ENCODE peak calls at places on chromosome 20, in five cellular contexts. L, Y, V, F and C are unnamed samples.
A peak's percentile ranks its signal among the peaks of the same experiment; 100 is the strongest.

GRCh38 chr20:15917333-15917732 is 655.9 kb downstream of the KIF16B start:
- DNase-seq in F (no peak), L (no peak), Y (no peak), V (no peak), C (no peak)

GRCh38 chr20:49422176-49422575 is 60.3 kb downstream of the KCNB1 start:
- DNase-seq in V (no peak), F (no peak), L (no peak), Y (no peak), C (no peak)

GRCh38 chr20:55882922-55883321 is 122.4 kb downstream of the CBLN4 start:
- DNase-seq in V (no peak), L (no peak), Y (no peak), F (no peak), C (no peak)

GRCh38 chr20:39259010-39259803 is 297.1 kb downstream of the DHX35 start:
- DNase-seq in F (peak; percentile 14), L (no peak), Y (no peak), V (no peak), C (no peak)

GRCh38 chr20:37519508-37520416 is 1.3 kb upstream of the NNAT start:
- DNase-seq in L (no peak), Y (peak; percentile 22), V (no peak), F (peak; percentile 33), C (no peak)

GRCh38 chr20:48822879-48823385 is 4.9 kb downstream of the PREX1 start:
- DNase-seq in Y (no peak), L (no peak), V (no peak), F (no peak), C (peak; percentile 11)

GRCh38 chr20:38985603-38986170 is 23.5 kb downstream of the DHX35 start:
- DNase-seq in L (no peak), F (no peak), Y (no peak), V (no peak), C (no peak)

GRCh38 chr20:9400371-9401025 is 113.9 kb upstream of the LAMP5 start:
- DNase-seq in V (no peak), Y (no peak), L (no peak), F (no peak), C (no peak)

GRCh38 chr20:17010181-17010580 is 216.7 kb upstream of the PCSK2 start:
- DNase-seq in L (no peak), V (no peak), F (no peak), Y (no peak), C (no peak)

GRCh38 chr20:25487975-25488374 is 80.5 kb downstream of the GINS1 start:
- DNase-seq in V (no peak), L (no peak), F (no peak), Y (no peak), C (no peak)

GRCh38 chr20:2742934-2743559 is 50.5 kb downstream of the EBF4 start:
- DNase-seq in L (peak; percentile 35), V (no peak), F (peak; percentile 85), Y (peak; percentile 63), C (peak; percentile 61)

GRCh38 chr20:25570148-25570530 is 15.2 kb downstream of the NINL start:
- DNase-seq in L (no peak), Y (no peak), V (no peak), F (no peak), C (no peak)

GRCh38 chr20:48066256-48066655 is 281.0 kb upstream of the SULF2 start:
- DNase-seq in V (no peak), L (no peak), F (no peak), Y (no peak), C (no peak)

GRCh38 chr20:5729348-5729747 is 20.9 kb upstream of the SHLD1 start:
- DNase-seq in F (no peak), V (no peak), L (no peak), Y (no peak), C (no peak)

GRCh38 chr20:25553819-25554296 is 31.5 kb downstream of the NINL start:
- DNase-seq in F (no peak), V (no peak), L (no peak), Y (no peak), C (no peak)

GRCh38 chr20:57298457-57298856 is 31.1 kb upstream of the SPO11 start:
- DNase-seq in F (no peak), L (no peak), V (no peak), Y (no peak), C (no peak)

GRCh38 chr20:6595704-6596103 is 171.8 kb upstream of the BMP2 start:
- DNase-seq in L (no peak), F (peak; percentile 35), Y (no peak), V (no peak), C (no peak)

GRCh38 chr20:18133962-18134361 is 3.7 kb upstream of the KAT14 start:
- DNase-seq in Y (peak; percentile 81), L (peak; percentile 6), V (no peak), F (no peak), C (no peak)

GRCh38 chr20:57567471-57568079 is 6.7 kb downstream of the PCK1 start:
- DNase-seq in V (no peak), Y (no peak), L (no peak), F (no peak), C (no peak)

GRCh38 chr20:17617212-17617867 is 47.5 kb downstream of the DSTN start:
- DNase-seq in V (peak; percentile 89), L (peak; percentile 52), Y (peak; percentile 65), F (peak; percentile 77), C (peak; percentile 34)

GRCh38 chr20:57387463-57387862 is 3.7 kb upstream of the RBM38 start:
- DNase-seq in V (no peak), Y (no peak), L (no peak), F (no peak), C (no peak)

GRCh38 chr20:19497064-19497463 is 261.0 kb upstream of the RIN2 start:
- DNase-seq in F (no peak), L (no peak), V (no peak), Y (no peak), C (no peak)

GRCh38 chr20:5448449-5449118 is 131.8 kb upstream of the PROKR2 start:
- DNase-seq in V (no peak), L (peak; percentile 14), F (peak; percentile 72), Y (peak; percentile 51), C (peak; percentile 8)

GRCh38 chr20:7627734-7628663 is 312.3 kb downstream of the HAO1 start:
- DNase-seq in F (no peak), Y (no peak), L (no peak), V (no peak), C (no peak)

GRCh38 chr20:48729538-48729937 is 98.3 kb downstream of the PREX1 start:
- DNase-seq in L (no peak), F (no peak), V (no peak), Y (no peak), C (no peak)

GRCh38 chr20:58651823-58652605 is 931 bp downstream of the STX16 start:
- DNase-seq in L (peak; percentile 34), Y (peak; percentile 66), F (peak; percentile 58), V (no peak), C (peak; percentile 65)

GRCh38 chr20:44765647-44766367 is 20.1 kb downstream of the KCNK15 start:
- DNase-seq in Y (peak; percentile 36), F (no peak), V (no peak), L (no peak), C (no peak)

DNA sequence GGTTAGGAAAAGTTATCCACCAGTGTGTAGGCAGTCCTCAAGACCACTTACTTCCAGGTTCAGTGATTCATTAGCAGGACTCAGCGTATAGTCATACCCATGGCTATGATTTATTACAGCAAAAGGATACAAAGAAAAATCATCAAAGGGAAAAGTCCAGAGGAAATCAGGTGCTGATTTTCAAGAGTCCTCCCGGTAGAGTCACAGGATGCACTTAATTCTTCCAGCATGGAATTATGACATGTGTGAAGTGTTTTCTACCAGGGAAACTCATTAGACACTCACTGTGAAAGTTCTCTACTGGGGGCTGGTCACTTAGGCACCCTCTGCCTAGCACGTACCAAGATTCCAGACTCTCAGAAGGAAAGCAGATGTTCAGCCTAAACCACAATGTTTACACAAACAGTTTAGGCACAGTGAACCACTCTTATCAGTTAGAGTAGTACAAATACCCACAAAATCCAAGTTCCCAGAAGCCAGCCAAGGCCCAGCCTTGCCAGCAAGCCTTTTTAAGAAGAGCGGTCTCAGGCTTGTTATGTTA is 10.2 kb downstream of the WFDC3 start:
- DNase-seq in V (peak; percentile 75), L (no peak), F (no peak), Y (peak; percentile 74), C (no peak)
- H3K4me1 ChIP-seq in V (peaks cover 3% of the 10 kb centered on the region), L (peaks cover 57% of the 10 kb centered on the region), F (no peaks in the 10 kb centered on the region), Y (peaks cover 74% of the 10 kb centered on the region), C (no peaks in the 10 kb centered on the region)

DNA sequence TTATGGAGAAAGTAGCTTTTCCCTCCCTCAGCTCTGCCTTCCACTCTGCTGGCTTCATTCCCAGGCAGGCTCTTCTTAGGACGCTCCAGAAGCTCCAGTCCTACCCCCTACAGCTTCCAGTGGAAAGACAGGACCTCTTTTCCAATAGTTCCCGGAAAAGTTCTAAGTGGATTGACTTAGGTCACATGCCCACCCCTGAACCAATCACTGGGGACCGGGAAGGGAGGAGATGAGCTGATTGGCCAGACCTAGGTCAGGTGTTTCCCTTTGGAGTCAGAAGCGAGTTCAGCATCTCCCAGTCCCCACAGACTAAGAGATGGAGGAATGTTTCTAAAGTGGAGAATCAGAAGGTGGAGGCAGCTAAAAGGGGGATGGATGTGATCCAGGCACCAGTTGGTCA is 62.9 kb upstream of the KCNG1 start:
- DNase-seq in V (no peak), F (no peak), Y (no peak), L (no peak), C (no peak)
- H3K27me3 ChIP-seq in V (no peaks in the 10 kb centered on the region), F (no peaks in the 10 kb centered on the region), Y (peaks cover 66% of the 10 kb centered on the region), L (no peaks in the 10 kb centered on the region), C (peaks cover 8% of the 10 kb centered on the region)

DNA sequence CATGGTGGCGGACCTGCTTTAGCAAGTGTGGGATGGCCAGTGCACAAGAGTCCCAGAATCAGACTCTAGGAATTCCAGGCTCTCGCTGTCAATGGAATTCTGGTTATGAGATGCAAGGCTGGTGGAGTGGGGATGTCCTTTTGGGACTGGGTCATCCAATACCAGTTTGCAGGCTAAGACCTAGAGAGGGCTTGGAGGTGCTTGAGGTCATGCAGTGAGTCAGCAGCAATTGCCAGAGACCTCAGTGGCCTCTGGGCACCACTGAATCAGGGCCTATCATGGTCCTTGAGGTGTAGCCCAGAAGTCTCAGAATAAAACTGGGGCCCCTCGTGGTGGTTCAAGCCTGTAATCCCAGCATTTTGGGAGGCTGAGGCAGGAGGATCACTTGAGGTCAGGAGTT is 1.4 kb upstream of the SCRT2 start:
- DNase-seq in F (no peak), L (no peak), Y (no peak), V (no peak), C (no peak)
- H3K4me3 ChIP-seq in F (no peak overlapping the region), L (no peak overlapping the region), Y (no peak overlapping the region), V (no peak overlapping the region), C (no peak overlapping the region)

GRCh38 chr20:14711681-14712080 is 374.3 kb upstream of the FLRT3 start:
- DNase-seq in L (no peak), Y (no peak), F (peak; percentile 8), V (no peak), C (no peak)

GRCh38 chr20:14715400-14715799 is 378.0 kb upstream of the FLRT3 start:
- DNase-seq in Y (no peak), L (no peak), V (no peak), F (no peak), C (no peak)

GRCh38 chr20:14709439-14709838 is 372.0 kb upstream of the FLRT3 start:
- DNase-seq in Y (no peak), L (no peak), F (no peak), V (no peak), C (no peak)

GRCh38 chr20:14710941-14711340 is 373.5 kb upstream of the FLRT3 start:
- DNase-seq in V (no peak), F (no peak), Y (no peak), L (no peak), C (no peak)

GRCh38 chr20:14712302-14712739 is 374.9 kb upstream of the FLRT3 start:
- DNase-seq in V (no peak), L (no peak), F (peak; percentile 49), Y (no peak), C (no peak)
- H3K4me1 ChIP-seq in V (no peaks in the 10 kb centered on the region), L (peaks cover 10% of the 10 kb centered on the region), F (peaks cover 9% of the 10 kb centered on the region), Y (peaks cover 28% of the 10 kb centered on the region), C (no peaks in the 10 kb centered on the region)